ENCODE peak calls at places on chromosomes 6 and 20, in four cellular contexts. L is RWPE2, A is fibroblast of lung, O is Peyer's patch. F is an unnamed sample.

GRCh38 chr6:135938588-135939215 is 87.2 kb downstream of the PDE7B start:
- DNase-seq in O (no peak), A (peak), L (no peak), F (no peak)

GRCh38 chr20:45347297-45347935 is 808 bp downstream of the SDC4 start:
- DNase-seq in L (no peak), A (no peak), O (no peak), F (no peak)

GRCh38 chr6:40901322-40902055 is 137.5 kb downstream of the UNC5CL start:
- DNase-seq in A (no peak), O (no peak), L (no peak), F (no peak)

GRCh38 chr6:157107915-157108651 is 215.2 kb downstream of the TMEM242 start:
- DNase-seq in L (no peak), A (peak), O (no peak), F (no peak)

GRCh38 chr6:122429328-122429727 is 29.9 kb downstream of the HSF2 start:
- DNase-seq in A (no peak), O (no peak), L (no peak), F (no peak)

GRCh38 chr6:13299909-13300308 is 28.4 kb downstream of the TBC1D7 start:
- DNase-seq in O (no peak), L (no peak), A (no peak), F (no peak)

GRCh38 chr20:55143605-55144004 is 668.2 kb downstream of the DOK5 start:
- DNase-seq in A (no peak), L (no peak), O (no peak), F (no peak)

GRCh38 chr6:94124333-94124732 is 705.0 kb upstream of the EPHA7 start:
- DNase-seq in L (no peak), O (no peak), A (no peak), F (no peak)

GRCh38 chr20:50858525-50858924 is 63.7 kb downstream of the BCAS4 start:
- DNase-seq in A (no peak), L (no peak), O (no peak), F (no peak)

GRCh38 chr6:38161331-38161730 is 341.8 kb downstream of the ZFAND3 start:
- DNase-seq in L (no peak), O (peak), A (no peak), F (no peak)

GRCh38 chr6:28673800-28674671 is 148.4 kb downstream of the GPX5 start:
- DNase-seq in O (no peak), A (peak), L (no peak), F (no peak)

GRCh38 chr6:37381579-37381978 is 27.8 kb downstream of the RNF8 start:
- DNase-seq in L (no peak), A (peak), O (no peak), F (no peak)

GRCh38 chr20:58361549-58361948 is 27.5 kb upstream of the VAPB start:
- DNase-seq in A (peak), L (no peak), O (no peak), F (no peak)

GRCh38 chr20:32387262-32387661 is 29.1 kb downstream of the ASXL1 start:
- DNase-seq in A (no peak), L (no peak), O (no peak), F (no peak)

GRCh38 chr6:52489881-52490280 is 69.7 kb downstream of the EFHC1 start:
- DNase-seq in L (no peak), O (no peak), A (no peak), F (no peak)

GRCh38 chr6:30005482-30005881 is 55.6 kb upstream of the POLR1H start:
- DNase-seq in O (no peak), L (no peak), A (no peak), F (no peak)

GRCh38 chr20:13340088-13340487 is 119.0 kb downstream of the ISM1 start:
- DNase-seq in L (no peak), O (no peak), A (no peak), F (no peak)

GRCh38 chr6:41546866-41547798 is 951 bp downstream of the FOXP4 start:
- DNase-seq in O (peak), A (peak), L (no peak), F (peak)

GRCh38 chr6:77017537-77017936 is 445.8 kb downstream of the HTR1B start:
- DNase-seq in L (no peak), A (no peak), O (no peak), F (no peak)

GRCh38 chr20:14334306-14334930 is 3.0 kb downstream of the FLRT3 start:
- DNase-seq in L (no peak), O (no peak), A (peak), F (peak)

GRCh38 chr20:34299925-34300806 is 3.0 kb downstream of the AHCY start:
- DNase-seq in A (peak), L (no peak), O (no peak), F (no peak)

GRCh38 chr6:47741807-47742206 is 40.0 kb upstream of the OPN5 start:
- DNase-seq in A (no peak), O (no peak), L (no peak), F (peak)

GRCh38 chr20:7352165-7352564 is 584.7 kb downstream of the BMP2 start:
- DNase-seq in O (no peak), A (no peak), L (no peak), F (no peak)

GRCh38 chr6:154893927-154894326 is 101.2 kb upstream of the TIAM2 start:
- DNase-seq in L (no peak), A (no peak), O (no peak), F (no peak)

GRCh38 chr20:20525756-20526155 is 157.9 kb downstream of the INSM1 start:
- DNase-seq in L (no peak), O (no peak), A (no peak), F (no peak)

GRCh38 chr6:156963712-156964700 is 186.8 kb downstream of the ARID1B start:
- DNase-seq in O (no peak), L (no peak), A (peak), F (no peak)

GRCh38 chr6:111379302-111379701 is 103.7 kb downstream of the REV3L start:
- DNase-seq in A (no peak), L (no peak), O (no peak), F (no peak)

GRCh38 chr6:30260036-30260504 is 46.9 kb upstream of the TRIM26 start:
- DNase-seq in L (no peak), A (peak), O (no peak), F (peak)

GRCh38 chr20:51631011-51631950 is 88.8 kb upstream of the NFATC2 start:
- DNase-seq in A (peak), L (peak), O (no peak), F (no peak)

GRCh38 chr20:341682-342081 is 5.2 kb upstream of the NRSN2 start:
- DNase-seq in A (peak), O (no peak), L (peak), F (no peak)

GRCh38 chr20:61907081-61907891 is 158.4 kb downstream of the TAF4 start:
- DNase-seq in L (no peak), O (no peak), A (no peak), F (peak)

GRCh38 chr6:109443425-109443950 is 3.0 kb downstream of the SMPD2 start:
- DNase-seq in L (no peak), O (no peak), A (no peak), F (no peak)

GRCh38 chr6:109445382-109445781 is 4.9 kb downstream of the SMPD2 start:
- DNase-seq in L (no peak), A (no peak), O (no peak), F (no peak)

GRCh38 chr6:109440325-109441068 is at the start of the genes PPIL6 and SMPD2:
- DNase-seq in L (no peak), A (peak), O (peak), F (peak)

GRCh38 chr6:109442393-109442924 is 1.9 kb downstream of the SMPD2 start:
- DNase-seq in O (no peak), L (no peak), A (no peak), F (no peak)

DNA sequence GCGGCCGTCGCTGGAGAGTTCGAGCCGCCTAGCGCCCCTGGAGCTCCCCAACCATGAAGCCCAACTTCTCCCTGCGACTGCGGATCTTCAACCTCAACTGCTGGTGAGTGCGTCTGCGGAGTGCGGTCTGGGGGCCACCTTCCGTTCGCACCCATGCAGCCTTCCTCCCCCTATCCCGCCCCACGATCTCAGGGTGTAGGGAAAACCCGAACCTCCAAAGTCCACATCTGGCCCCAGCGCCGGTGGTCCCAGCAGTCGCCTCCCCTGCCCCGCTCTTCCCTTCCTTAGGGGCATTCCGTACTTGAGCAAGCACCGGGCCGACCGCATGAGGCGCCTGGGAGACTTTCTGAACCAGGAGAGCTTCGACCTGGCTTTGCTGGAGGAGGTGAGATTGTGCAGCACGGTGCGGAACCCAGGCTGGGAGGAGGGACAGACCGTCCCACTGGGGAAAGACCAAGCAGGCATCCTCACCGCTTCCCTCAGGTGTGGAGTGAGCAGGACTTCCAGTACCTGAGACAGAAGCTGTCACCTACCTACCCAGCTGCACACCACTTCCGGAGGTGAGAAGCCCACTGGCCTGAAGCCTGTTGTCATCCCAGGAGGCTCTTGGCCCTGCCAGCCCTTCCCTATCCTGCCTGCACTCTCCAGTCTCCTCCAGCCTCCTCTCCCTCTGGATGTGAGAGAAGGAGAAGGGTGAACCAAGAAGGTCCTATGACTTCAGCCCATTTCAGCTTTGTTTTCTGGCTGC is 719 bp downstream of the SMPD2 start:
- DNase-seq in A (peak), O (peak), L (no peak), F (peak)
- TF ChIP-seq CTCF in A (peak), O (no peak), L (peak), F (no peak)

DNA sequence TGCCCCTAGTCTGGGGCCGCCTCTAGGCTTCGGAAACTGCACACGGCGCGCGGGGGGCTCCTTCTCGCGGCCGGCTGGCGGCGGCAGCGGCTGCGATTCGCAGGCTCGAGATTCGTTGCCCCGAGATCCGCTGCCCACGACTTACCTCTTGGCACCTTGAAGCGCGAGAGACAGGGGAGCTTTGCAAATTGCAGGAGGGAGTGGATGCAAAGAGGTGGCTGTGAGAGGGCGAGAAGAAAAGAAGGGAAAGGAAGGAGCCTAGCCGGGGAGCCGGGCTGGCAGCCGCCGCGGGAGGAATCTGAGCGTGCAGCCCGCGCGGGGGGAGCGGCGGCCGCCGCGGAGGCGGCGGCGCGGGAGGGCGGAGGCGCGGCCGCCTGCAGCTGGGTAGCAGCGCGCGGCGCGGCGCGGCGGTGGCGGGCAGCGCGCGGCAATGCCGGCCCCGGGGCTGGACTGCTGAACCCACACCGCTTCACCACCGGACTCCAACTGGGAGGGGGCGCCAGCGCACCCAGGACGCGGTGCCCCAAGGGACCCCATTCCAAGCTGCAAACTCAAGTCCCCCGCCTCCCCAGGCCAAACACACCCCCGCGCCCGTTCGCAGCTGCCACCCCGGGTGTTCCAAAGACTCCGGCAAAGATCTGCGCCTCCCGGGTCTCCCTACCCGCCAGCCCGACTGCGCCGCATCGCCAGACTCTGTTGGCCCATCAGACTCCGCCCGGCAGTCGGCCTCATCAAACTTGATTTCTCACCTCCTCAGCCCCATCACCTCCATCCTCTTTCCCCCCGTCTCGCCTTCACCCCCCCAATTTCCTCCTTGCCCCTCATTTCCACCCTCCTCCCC is 44.2 kb upstream of the SUPT3H start:
- DNase-seq in O (peak), L (peak), A (peak), F (peak)
- TF ChIP-seq CTCF in O (no peak), L (peak), A (peak), F (no peak)

GRCh38 chr20:9610665-9611064 is 96.3 kb downstream of the LAMP5 start:
- DNase-seq in O (no peak), A (no peak), L (no peak), F (no peak)

GRCh38 chr20:9611921-9612320 is 97.5 kb downstream of the LAMP5 start:
- DNase-seq in L (no peak), A (no peak), O (no peak), F (no peak)

GRCh38 chr20:9613871-9614270 is 99.5 kb downstream of the LAMP5 start:
- DNase-seq in A (no peak), O (no peak), L (no peak), F (no peak)

GRCh38 chr20:9609892-9610502 is 95.6 kb downstream of the LAMP5 start:
- DNase-seq in O (no peak), L (no peak), A (peak), F (no peak)

GRCh38 chr20:9608639-9609440 is 94.5 kb downstream of the LAMP5 start:
- DNase-seq in A (no peak), O (no peak), L (no peak), F (no peak)
- TF ChIP-seq CTCF in A (no peak), O (no peak), L (no peak), F (no peak)

GRCh38 chr6:117167520-117168271 is 97.7 kb upstream of the VGLL2 start:
- DNase-seq in A (no peak), O (no peak), L (peak), F (no peak)
- TF ChIP-seq CTCF in A (no peak), O (no peak), L (no peak), F (no peak)